ENCODE peak calls at places on chromosomes 12 and 14, in six cellular contexts. E is HCT116, D is heart left ventricle, R is gastrocnemius medialis, J is Peyer's patch, S is H54. K is an unnamed sample.

GRCh38 chr12:120801146-120801545 is 75.5 kb downstream of the ACADS start:
- DNase-seq in E (no peak), D (no peak), R (no peak), J (no peak), S (no peak), K (no peak)

GRCh38 chr12:52318241-52318990 is 2.8 kb downstream of the KRT83 start:
- DNase-seq in E (no peak), D (no peak), R (peak), J (no peak), S (no peak), K (no peak)

GRCh38 chr12:94074970-94075695 is 73.2 kb upstream of the PLXNC1 start:
- DNase-seq in E (peak), D (peak), R (peak), J (no peak), S (peak), K (peak)

GRCh38 chr14:72466325-72466724 is 427.6 kb downstream of the DPF3 start:
- DNase-seq in E (no peak), D (no peak), R (no peak), J (no peak), S (no peak), K (no peak)

GRCh38 chr14:83867871-83868270 is 1662.1 kb upstream of the FLRT2 start:
- DNase-seq in E (no peak), D (no peak), R (no peak), J (no peak), S (no peak), K (no peak)

GRCh38 chr14:103802353-103802752 is 45.0 kb downstream of the PPP1R13B start:
- DNase-seq in E (no peak), D (no peak), R (no peak), J (no peak), S (no peak), K (no peak)

GRCh38 chr12:94073441-94074051 is 74.8 kb upstream of the PLXNC1 start:
- DNase-seq in E (no peak), D (peak), R (peak), J (no peak), S (no peak), K (no peak)

GRCh38 chr12:49296836-49297694 is 2.1 kb downstream of the PRPH start:
- DNase-seq in E (peak), D (no peak), R (no peak), J (no peak), S (no peak), K (peak)

GRCh38 chr12:24960222-24960855 is 11.4 kb upstream of the BCAT1 start:
- DNase-seq in E (peak), D (no peak), R (no peak), J (no peak), S (no peak), K (peak)

GRCh38 chr12:62834406-62834805 is 100.5 kb downstream of the PPM1H start:
- DNase-seq in E (no peak), D (peak), R (no peak), J (no peak), S (no peak), K (no peak)

GRCh38 chr14:94938016-94938415 is 168.1 kb upstream of the GSC start:
- DNase-seq in E (no peak), D (no peak), R (no peak), J (no peak), S (no peak), K (no peak)

GRCh38 chr12:31578632-31579031 is 12.3 kb downstream of the DENND5B start:
- DNase-seq in E (no peak), D (no peak), R (no peak), J (no peak), S (no peak), K (peak)

GRCh38 chr12:109497675-109498074 is 20.2 kb downstream of the UBE3B start:
- DNase-seq in E (no peak), D (no peak), R (no peak), J (no peak), S (no peak), K (no peak)

GRCh38 chr14:39733741-39734140 is 301.5 kb upstream of the FBXO33 start:
- DNase-seq in E (no peak), D (no peak), R (no peak), J (no peak), S (no peak), K (no peak)

GRCh38 chr12:120413901-120414695 is 23.8 kb upstream of the COX6A1 start:
- DNase-seq in E (no peak), D (peak), R (no peak), J (no peak), S (no peak), K (peak)

GRCh38 chr14:77882098-77882497 is 82.2 kb downstream of the ADCK1 start:
- DNase-seq in E (no peak), D (peak), R (no peak), J (no peak), S (no peak), K (no peak)

GRCh38 chr12:66144796-66145754 is 14.5 kb upstream of the LLPH start:
- DNase-seq in E (peak), D (peak), R (peak), J (no peak), S (no peak), K (peak)

GRCh38 chr14:20627337-20628032 is 14.0 kb downstream of the OR6S1 start:
- DNase-seq in E (no peak), D (no peak), R (no peak), J (no peak), S (no peak), K (no peak)

GRCh38 chr14:62056789-62057188 is 294.6 kb downstream of the SNAPC1 start:
- DNase-seq in E (no peak), D (no peak), R (no peak), J (no peak), S (no peak), K (no peak)

GRCh38 chr14:75070383-75070782 is 942 bp downstream of the ZC2HC1C start:
- DNase-seq in E (no peak), D (no peak), R (peak), J (no peak), S (no peak), K (no peak)

GRCh38 chr14:104101651-104102281 is 16.3 kb downstream of the ASPG start:
- DNase-seq in E (no peak), D (no peak), R (no peak), J (no peak), S (no peak), K (no peak)

GRCh38 chr12:72346331-72346944 is 74.3 kb downstream of the TRHDE start:
- DNase-seq in E (peak), D (peak), R (peak), J (peak), S (peak), K (peak)

GRCh38 chr14:46259536-46259935 is 392.0 kb downstream of the RPL10L start:
- DNase-seq in E (no peak), D (no peak), R (no peak), J (no peak), S (no peak), K (no peak)

GRCh38 chr12:2263921-2264320 is 211.1 kb downstream of the CACNA1C start:
- DNase-seq in E (no peak), D (no peak), R (no peak), J (no peak), S (no peak), K (no peak)

GRCh38 chr12:56932867-56933266 is 1.3 kb downstream of the SDR9C7 start:
- DNase-seq in E (no peak), D (no peak), R (peak), J (no peak), S (no peak), K (no peak)

GRCh38 chr14:61221906-61222305 is 59.2 kb downstream of the TMEM30B start:
- DNase-seq in E (no peak), D (no peak), R (no peak), J (no peak), S (no peak), K (no peak)

GRCh38 chr12:12582895-12583303 is 20.2 kb upstream of the DUSP16 start:
- DNase-seq in E (no peak), D (no peak), R (no peak), J (no peak), S (no peak), K (peak)

GRCh38 chr12:12720637-12721250 is 3.6 kb downstream of the CDKN1B start:
- DNase-seq in E (no peak), D (no peak), R (no peak), J (no peak), S (no peak), K (no peak)

GRCh38 chr12:121839106-121839992 is 19.3 kb downstream of the HPD start:
- DNase-seq in E (peak), D (peak), R (peak), J (peak), S (peak), K (peak)
- TF ChIP-seq POLR2A in E (peak), D (peak), R (peak), J (no peak), S (peak), K (no peak)

DNA sequence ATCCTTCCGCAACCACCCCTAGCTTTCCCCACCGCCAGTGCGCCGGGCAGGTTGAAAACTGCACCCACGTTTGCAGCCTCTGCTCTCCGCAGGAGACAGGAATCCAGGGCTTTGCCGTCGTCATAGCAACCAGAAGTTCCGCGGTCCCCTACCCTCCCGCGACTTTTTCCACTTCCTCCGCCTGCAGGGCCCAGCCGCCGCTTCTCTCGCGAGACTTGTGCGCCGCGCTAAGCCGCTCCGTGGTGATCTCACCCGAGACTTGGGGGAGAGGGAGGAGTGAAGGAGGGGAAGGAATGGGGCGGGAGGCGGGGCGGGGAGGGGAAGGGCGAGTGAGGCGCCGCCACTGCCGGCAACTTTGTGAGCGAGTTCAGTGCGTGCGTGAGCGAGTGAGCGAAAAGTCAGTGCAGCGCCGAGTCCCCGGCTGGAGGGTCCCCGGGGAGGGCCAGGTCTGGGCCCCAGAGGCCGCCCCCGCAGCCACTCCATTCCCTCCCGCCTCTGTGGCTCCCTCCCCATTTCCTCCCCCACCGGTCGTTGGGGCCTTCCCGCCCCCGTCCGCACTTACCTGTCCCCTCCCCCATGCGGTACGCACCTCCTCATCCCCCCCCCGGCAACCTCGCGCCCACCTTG is 413.0 kb downstream of the PCNX1 start:
- DNase-seq in E (peak), D (peak), R (peak), J (peak), S (peak), K (peak)
- TF ChIP-seq POLR2A in E (peak), D (peak), R (peak), J (peak), S (peak), K (peak)

GRCh38 chr12:131002271-131002670 is 48.6 kb downstream of the ADGRD1 start:
- DNase-seq in E (no peak), D (no peak), R (no peak), J (no peak), S (no peak), K (no peak)
- TF ChIP-seq POLR2A in E (no peak), D (no peak), R (no peak), J (no peak), S (no peak), K (no peak)

GRCh38 chr12:64451687-64452558 is at the start of gene TBK1:
- DNase-seq in E (peak), D (peak), R (peak), J (peak), S (peak), K (peak)
- TF ChIP-seq POLR2A in E (peak), D (peak), R (peak), J (peak), S (peak), K (peak)

DNA sequence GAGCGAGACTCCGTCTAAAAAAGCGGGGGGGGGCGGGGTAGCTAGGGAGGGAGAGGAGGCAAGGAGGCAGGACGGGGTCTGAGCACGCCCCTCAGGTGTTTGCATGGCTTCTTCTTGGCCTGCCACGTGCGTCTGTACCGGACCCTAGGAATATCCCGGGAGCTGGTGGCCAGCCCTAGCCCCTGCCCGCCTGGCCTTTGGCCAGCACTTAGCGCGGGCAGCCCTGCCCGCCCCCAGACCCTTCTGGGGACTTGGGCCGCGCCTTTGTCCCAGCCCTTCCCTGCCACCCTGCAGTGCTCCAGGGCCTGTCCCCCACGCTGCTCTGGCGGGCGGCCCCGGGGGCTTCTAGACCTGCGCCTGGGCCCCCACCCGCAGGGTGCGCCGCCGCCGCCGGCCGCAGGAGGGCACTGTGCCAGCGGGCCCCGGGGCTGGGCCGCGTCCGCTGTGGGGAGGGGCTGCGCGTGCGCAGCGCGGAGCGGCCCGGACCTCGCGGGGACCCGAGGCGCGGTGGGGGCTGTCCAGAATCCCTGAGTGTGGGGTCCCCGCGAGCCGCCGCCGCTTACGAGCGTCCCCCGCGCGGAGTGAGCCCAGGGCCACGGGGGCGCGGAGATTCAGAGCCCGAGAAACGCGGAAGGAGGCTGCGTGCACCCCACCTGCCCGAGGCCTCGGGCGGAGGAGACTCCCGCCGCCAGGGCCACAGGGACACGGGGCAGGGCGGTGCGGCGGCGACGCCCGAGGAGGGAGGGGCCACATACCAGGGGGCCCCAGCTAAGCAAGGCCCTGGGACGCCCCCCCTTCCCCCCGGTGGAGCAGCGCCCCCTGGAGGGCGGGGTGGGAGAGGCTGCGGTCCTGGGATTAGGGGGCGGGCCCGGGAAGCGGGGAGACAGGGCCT is 21.0 kb downstream of the SLC25A29 start:
- DNase-seq in E (no peak), D (peak), R (peak), J (peak), S (peak), K (peak)
- TF ChIP-seq POLR2A in E (peak), D (peak), R (peak), J (peak), S (peak), K (peak)

GRCh38 chr14:24179961-24180726 is 8.3 kb downstream of the REC8 start:
- DNase-seq in E (no peak), D (peak), R (no peak), J (no peak), S (no peak), K (peak)
- TF ChIP-seq POLR2A in E (no peak), D (no peak), R (no peak), J (no peak), S (no peak), K (peak)

DNA sequence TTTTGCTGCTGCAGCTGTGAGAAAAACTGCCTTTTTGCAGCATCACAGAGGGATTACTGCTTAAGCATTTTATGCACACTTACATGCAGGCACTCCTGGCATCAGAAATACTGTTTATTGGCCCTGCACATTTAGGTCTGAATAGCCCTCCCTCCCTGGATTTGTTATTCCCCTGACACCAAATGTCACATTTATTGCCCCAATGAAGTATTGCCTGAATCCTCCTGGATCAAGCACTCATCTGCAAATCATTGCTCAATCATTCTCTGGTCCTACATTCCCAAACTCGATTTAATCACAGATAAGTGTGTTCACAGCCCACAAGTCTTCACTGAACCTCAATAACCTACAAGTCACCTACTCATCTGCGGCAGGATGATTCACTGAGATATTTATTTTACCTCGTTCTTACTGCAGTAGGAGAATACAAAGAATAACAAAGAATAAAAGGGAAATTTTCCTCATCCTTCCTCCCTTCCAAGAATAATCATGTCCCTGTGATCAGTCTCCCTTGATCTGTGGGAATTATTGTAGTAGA is 42.9 kb upstream of the CCDC196 start:
- DNase-seq in E (no peak), D (no peak), R (no peak), J (no peak), S (no peak), K (no peak)
- TF ChIP-seq POLR2A in E (no peak), D (no peak), R (no peak), J (no peak), S (no peak), K (no peak)

K was measured in adrenal gland.